ENCODE peak calls at places on chromosomes 3 and 15, in seven cellular contexts. One of them, this sample, is unnamed. For H3K4me1, the result is how much of the 10 kb centered on the place peaks cover.

GRCh38 chr3:120442975-120443517 is 7.7 kb downstream of the FSTL1 start:
- DNase-seq in lower lobe of right lung: no peak
- DNase-seq in A549: peak
- DNase-seq in psoas muscle: no peak
- DNase-seq in Peyer's patch: no peak
- DNase-seq in tibial nerve: no peak
- DNase-seq in ovary: no peak
- DNase-seq in this sample: no peak

GRCh38 chr15:91866371-91866905 is 12.9 kb downstream of the SLCO3A1 start:
- DNase-seq in lower lobe of right lung: no peak
- DNase-seq in A549: no peak
- DNase-seq in psoas muscle: peak
- DNase-seq in Peyer's patch: no peak
- DNase-seq in tibial nerve: no peak
- DNase-seq in ovary: peak
- DNase-seq in this sample: no peak

GRCh38 chr3:52310861-52311566 is 5.1 kb upstream of the DNAH1 start:
- DNase-seq in lower lobe of right lung: no peak
- DNase-seq in A549: no peak
- DNase-seq in psoas muscle: no peak
- DNase-seq in Peyer's patch: peak
- DNase-seq in tibial nerve: no peak
- DNase-seq in ovary: no peak
- DNase-seq in this sample: no peak

GRCh38 chr3:52481819-52482521 is 13.2 kb upstream of the STAB1 start:
- DNase-seq in lower lobe of right lung: no peak
- DNase-seq in A549: peak
- DNase-seq in psoas muscle: peak
- DNase-seq in Peyer's patch: no peak
- DNase-seq in tibial nerve: no peak
- DNase-seq in ovary: peak
- DNase-seq in this sample: no peak

GRCh38 chr3:186640473-186640818 is 247 bp downstream of the FETUB start:
- DNase-seq in lower lobe of right lung: no peak
- DNase-seq in A549: peak
- DNase-seq in psoas muscle: no peak
- DNase-seq in Peyer's patch: no peak
- DNase-seq in tibial nerve: no peak
- DNase-seq in ovary: no peak
- DNase-seq in this sample: no peak

GRCh38 chr3:164040991-164041390 is 1037.3 kb downstream of the SI start:
- DNase-seq in lower lobe of right lung: no peak
- DNase-seq in A549: no peak
- DNase-seq in psoas muscle: no peak
- DNase-seq in Peyer's patch: no peak
- DNase-seq in tibial nerve: no peak
- DNase-seq in ovary: no peak
- DNase-seq in this sample: no peak

GRCh38 chr15:31200735-31201151 is 99.2 kb upstream of the TRPM1 start:
- DNase-seq in lower lobe of right lung: peak
- DNase-seq in A549: peak
- DNase-seq in psoas muscle: peak
- DNase-seq in Peyer's patch: peak
- DNase-seq in tibial nerve: no peak
- DNase-seq in ovary: peak
- DNase-seq in this sample: no peak

GRCh38 chr3:98613616-98614015 is 20.2 kb upstream of the CPOX start:
- DNase-seq in lower lobe of right lung: no peak
- DNase-seq in A549: no peak
- DNase-seq in psoas muscle: no peak
- DNase-seq in Peyer's patch: no peak
- DNase-seq in tibial nerve: no peak
- DNase-seq in ovary: no peak
- DNase-seq in this sample: no peak

GRCh38 chr3:134682196-134682880 is 31.5 kb upstream of the KY start:
- DNase-seq in lower lobe of right lung: no peak
- DNase-seq in A549: no peak
- DNase-seq in psoas muscle: no peak
- DNase-seq in Peyer's patch: no peak
- DNase-seq in tibial nerve: no peak
- DNase-seq in ovary: no peak
- DNase-seq in this sample: no peak

GRCh38 chr15:66187271-66187670 is 66.3 kb downstream of the MEGF11 start:
- DNase-seq in lower lobe of right lung: no peak
- DNase-seq in A549: no peak
- DNase-seq in psoas muscle: no peak
- DNase-seq in Peyer's patch: no peak
- DNase-seq in tibial nerve: no peak
- DNase-seq in ovary: no peak
- DNase-seq in this sample: no peak

GRCh38 chr3:54213910-54214309 is 91.6 kb downstream of the CACNA2D3 start:
- DNase-seq in lower lobe of right lung: no peak
- DNase-seq in A549: peak
- DNase-seq in psoas muscle: no peak
- DNase-seq in Peyer's patch: no peak
- DNase-seq in tibial nerve: no peak
- DNase-seq in ovary: no peak
- DNase-seq in this sample: no peak

GRCh38 chr3:10395671-10396070 is 74.8 kb upstream of the SEC13 start:
- DNase-seq in lower lobe of right lung: no peak
- DNase-seq in A549: no peak
- DNase-seq in psoas muscle: no peak
- DNase-seq in Peyer's patch: peak
- DNase-seq in tibial nerve: no peak
- DNase-seq in ovary: no peak
- DNase-seq in this sample: no peak

GRCh38 chr3:19945405-19946290 is 1.2 kb upstream of the RAB5A start:
- DNase-seq in lower lobe of right lung: no peak
- DNase-seq in A549: no peak
- DNase-seq in psoas muscle: no peak
- DNase-seq in Peyer's patch: peak
- DNase-seq in tibial nerve: no peak
- DNase-seq in ovary: no peak
- DNase-seq in this sample: no peak

GRCh38 chr3:114551770-114552526 is 258.1 kb downstream of the TIGIT start:
- DNase-seq in lower lobe of right lung: no peak
- DNase-seq in A549: peak
- DNase-seq in psoas muscle: no peak
- DNase-seq in Peyer's patch: no peak
- DNase-seq in tibial nerve: no peak
- DNase-seq in ovary: no peak
- DNase-seq in this sample: peak

GRCh38 chr3:117622130-117622841 is 912.7 kb downstream of the TUSC7 start:
- DNase-seq in lower lobe of right lung: no peak
- DNase-seq in A549: no peak
- DNase-seq in psoas muscle: no peak
- DNase-seq in Peyer's patch: no peak
- DNase-seq in tibial nerve: no peak
- DNase-seq in ovary: no peak
- DNase-seq in this sample: peak

GRCh38 chr3:141257971-141258370 is 26.3 kb downstream of the PXYLP1 start:
- DNase-seq in lower lobe of right lung: no peak
- DNase-seq in A549: no peak
- DNase-seq in psoas muscle: no peak
- DNase-seq in Peyer's patch: no peak
- DNase-seq in tibial nerve: no peak
- DNase-seq in ovary: no peak
- DNase-seq in this sample: no peak

GRCh38 chr3:141255864-141256263 is 24.2 kb downstream of the PXYLP1 start:
- DNase-seq in lower lobe of right lung: no peak
- DNase-seq in A549: peak
- DNase-seq in psoas muscle: no peak
- DNase-seq in Peyer's patch: no peak
- DNase-seq in tibial nerve: no peak
- DNase-seq in ovary: no peak
- DNase-seq in this sample: no peak

DNA sequence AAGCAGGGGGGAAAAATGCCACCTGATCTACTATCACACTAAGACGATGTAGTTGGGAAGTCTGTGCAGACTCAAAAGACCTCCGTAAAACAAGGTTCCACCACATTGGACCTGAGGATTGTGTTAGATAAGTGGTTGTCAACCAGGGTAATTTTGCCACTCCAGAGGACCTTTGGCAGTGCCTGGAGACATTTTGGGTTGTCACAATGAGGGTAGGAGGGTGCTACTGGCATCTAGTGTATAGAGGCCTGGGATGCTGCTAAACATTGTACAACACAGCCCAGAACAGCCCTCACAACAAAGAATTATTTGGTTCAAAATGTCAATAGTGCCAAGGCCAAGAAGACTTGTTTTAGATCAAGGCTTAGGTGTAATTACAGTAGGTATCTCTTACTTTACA is 14.6 kb upstream of the ZBED2 start:
- DNase-seq in lower lobe of right lung: no peak
- DNase-seq in A549: no peak
- DNase-seq in psoas muscle: no peak
- DNase-seq in Peyer's patch: no peak
- DNase-seq in tibial nerve: no peak
- DNase-seq in ovary: no peak
- DNase-seq in this sample: no peak
- H3K4me3 ChIP-seq in lower lobe of right lung: no peak
- H3K4me3 ChIP-seq in A549: no peak
- H3K4me3 ChIP-seq in psoas muscle: no peak
- H3K4me3 ChIP-seq in Peyer's patch: no peak
- H3K4me3 ChIP-seq in tibial nerve: no peak
- H3K4me3 ChIP-seq in ovary: no peak
- H3K4me3 ChIP-seq in this sample: no peak

GRCh38 chr15:101615986-101616848 is 36.0 kb downstream of the TM2D3 start:
- DNase-seq in lower lobe of right lung: no peak
- DNase-seq in A549: peak
- DNase-seq in psoas muscle: peak
- DNase-seq in Peyer's patch: no peak
- DNase-seq in tibial nerve: no peak
- DNase-seq in ovary: peak
- DNase-seq in this sample: no peak

GRCh38 chr15:101617390-101617965 is 34.7 kb downstream of the TM2D3 start:
- DNase-seq in lower lobe of right lung: no peak
- DNase-seq in A549: no peak
- DNase-seq in psoas muscle: no peak
- DNase-seq in Peyer's patch: no peak
- DNase-seq in tibial nerve: no peak
- DNase-seq in ovary: no peak
- DNase-seq in this sample: no peak

GRCh38 chr15:101614761-101615160 is 37.4 kb downstream of the TM2D3 start:
- DNase-seq in lower lobe of right lung: no peak
- DNase-seq in A549: no peak
- DNase-seq in psoas muscle: no peak
- DNase-seq in Peyer's patch: no peak
- DNase-seq in tibial nerve: no peak
- DNase-seq in ovary: no peak
- DNase-seq in this sample: no peak

GRCh38 chr15:101614001-101614585 is 38.1 kb downstream of the TM2D3 start:
- DNase-seq in lower lobe of right lung: no peak
- DNase-seq in A549: no peak
- DNase-seq in psoas muscle: no peak
- DNase-seq in Peyer's patch: no peak
- DNase-seq in tibial nerve: no peak
- DNase-seq in ovary: no peak
- DNase-seq in this sample: no peak

GRCh38 chr15:101615414-101615985 is 36.7 kb downstream of the TM2D3 start:
- DNase-seq in lower lobe of right lung: no peak
- DNase-seq in A549: no peak
- DNase-seq in psoas muscle: peak
- DNase-seq in Peyer's patch: no peak
- DNase-seq in tibial nerve: no peak
- DNase-seq in ovary: no peak
- DNase-seq in this sample: no peak
- H3K4me1 ChIP-seq in lower lobe of right lung: under half
- H3K4me1 ChIP-seq in A549: under half
- H3K4me1 ChIP-seq in psoas muscle: half or more
- H3K4me1 ChIP-seq in Peyer's patch: under half
- H3K4me1 ChIP-seq in tibial nerve: under half
- H3K4me1 ChIP-seq in ovary: under half
- H3K4me1 ChIP-seq in this sample: under half

GRCh38 chr3:138496436-138496835 is 62.0 kb downstream of the ESYT3 start:
- DNase-seq in lower lobe of right lung: no peak
- DNase-seq in A549: no peak
- DNase-seq in psoas muscle: no peak
- DNase-seq in Peyer's patch: no peak
- DNase-seq in tibial nerve: no peak
- DNase-seq in ovary: no peak
- DNase-seq in this sample: no peak

GRCh38 chr3:138491971-138492370 is 57.6 kb downstream of the ESYT3 start:
- DNase-seq in lower lobe of right lung: no peak
- DNase-seq in A549: no peak
- DNase-seq in psoas muscle: no peak
- DNase-seq in Peyer's patch: no peak
- DNase-seq in tibial nerve: no peak
- DNase-seq in ovary: no peak
- DNase-seq in this sample: no peak

GRCh38 chr3:138492980-138493675 is 58.7 kb downstream of the ESYT3 start:
- DNase-seq in lower lobe of right lung: no peak
- DNase-seq in A549: no peak
- DNase-seq in psoas muscle: no peak
- DNase-seq in Peyer's patch: no peak
- DNase-seq in tibial nerve: no peak
- DNase-seq in ovary: no peak
- DNase-seq in this sample: no peak

GRCh38 chr3:138494607-138494929 is 60.2 kb downstream of the ESYT3 start:
- DNase-seq in lower lobe of right lung: no peak
- DNase-seq in A549: no peak
- DNase-seq in psoas muscle: no peak
- DNase-seq in Peyer's patch: no peak
- DNase-seq in tibial nerve: no peak
- DNase-seq in ovary: no peak
- DNase-seq in this sample: no peak

DNA sequence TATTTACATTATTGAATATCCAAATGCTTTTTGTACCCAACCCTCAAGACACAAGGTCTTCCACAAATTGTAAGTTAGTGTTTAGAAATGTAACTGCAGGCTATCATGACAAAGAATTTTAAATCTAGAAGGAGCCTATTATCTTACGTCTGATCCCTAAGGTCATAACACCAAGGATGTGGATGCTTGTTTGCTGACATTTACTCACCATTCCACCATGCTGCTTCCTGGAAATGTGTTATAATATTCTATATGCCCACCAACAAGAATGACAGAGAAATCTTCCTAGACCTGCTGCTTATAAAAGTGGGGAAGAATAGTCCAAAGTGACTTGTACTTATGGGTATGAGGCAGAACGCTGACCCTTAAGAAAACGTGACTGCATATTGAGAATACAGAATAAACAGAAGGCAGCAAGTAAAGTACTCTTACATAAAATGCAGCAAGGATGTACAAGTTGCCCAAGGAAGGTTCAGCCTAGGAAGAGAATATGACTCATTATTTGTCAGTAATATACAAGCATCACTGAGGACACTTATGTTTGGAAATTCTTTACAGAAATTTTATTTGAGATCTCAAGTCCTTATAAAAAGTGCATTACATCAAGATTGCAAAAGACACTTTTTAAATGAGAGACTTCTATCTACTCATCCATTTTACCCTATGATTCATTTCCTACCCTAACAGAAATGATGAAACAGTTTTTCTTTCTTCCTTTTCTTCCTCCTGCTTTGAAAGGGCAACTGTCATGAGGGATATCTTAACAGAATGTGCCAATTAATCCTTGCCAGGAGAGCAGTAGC is 59.6 kb downstream of the ESYT3 start:
- DNase-seq in lower lobe of right lung: no peak
- DNase-seq in A549: peak
- DNase-seq in psoas muscle: no peak
- DNase-seq in Peyer's patch: no peak
- DNase-seq in tibial nerve: no peak
- DNase-seq in ovary: no peak
- DNase-seq in this sample: peak
- H3K4me3 ChIP-seq in lower lobe of right lung: no peak
- H3K4me3 ChIP-seq in A549: no peak
- H3K4me3 ChIP-seq in psoas muscle: no peak
- H3K4me3 ChIP-seq in Peyer's patch: no peak
- H3K4me3 ChIP-seq in tibial nerve: no peak
- H3K4me3 ChIP-seq in ovary: no peak
- H3K4me3 ChIP-seq in this sample: no peak

GRCh38 chr3:49351521-49352011 is 6.6 kb downstream of the GPX1 start:
- DNase-seq in lower lobe of right lung: no peak
- DNase-seq in A549: no peak
- DNase-seq in psoas muscle: no peak
- DNase-seq in Peyer's patch: no peak
- DNase-seq in tibial nerve: no peak
- DNase-seq in ovary: no peak
- DNase-seq in this sample: peak
- H3K4me1 ChIP-seq in lower lobe of right lung: half or more
- H3K4me1 ChIP-seq in A549: under half
- H3K4me1 ChIP-seq in psoas muscle: under half
- H3K4me1 ChIP-seq in Peyer's patch: under half
- H3K4me1 ChIP-seq in tibial nerve: under half
- H3K4me1 ChIP-seq in ovary: under half
- H3K4me1 ChIP-seq in this sample: under half

This sample was measured in SJSA1.